ENCODE peak calls at places on chromosomes 16 and 17, in four cellular contexts. One of them, this sample, is unnamed.

GRCh38 chr16:30157214-30157613 is 26.2 kb upstream of the CORO1A start:
- DNase-seq in GM12878: no peak
- DNase-seq in psoas muscle: no peak
- DNase-seq in T-helper 17 cell: no peak
- DNase-seq in this sample: no peak

GRCh38 chr17:51154176-51154575 is 817 bp downstream of the NME1 start:
- DNase-seq in GM12878: no peak
- DNase-seq in psoas muscle: no peak
- DNase-seq in T-helper 17 cell: no peak
- DNase-seq in this sample: peak

GRCh38 chr16:81873843-81874752 is 95.0 kb downstream of the PLCG2 start:
- DNase-seq in GM12878: no peak
- DNase-seq in psoas muscle: no peak
- DNase-seq in T-helper 17 cell: no peak
- DNase-seq in this sample: peak

GRCh38 chr16:22924492-22924891 is 110.5 kb downstream of the HS3ST2 start:
- DNase-seq in GM12878: no peak
- DNase-seq in psoas muscle: no peak
- DNase-seq in T-helper 17 cell: no peak
- DNase-seq in this sample: no peak

GRCh38 chr17:27241346-27241946 is 52.5 kb upstream of the WSB1 start:
- DNase-seq in GM12878: no peak
- DNase-seq in psoas muscle: no peak
- DNase-seq in T-helper 17 cell: no peak
- DNase-seq in this sample: no peak

GRCh38 chr16:47316686-47317085 is 144.2 kb downstream of the ITFG1 start:
- DNase-seq in GM12878: no peak
- DNase-seq in psoas muscle: no peak
- DNase-seq in T-helper 17 cell: no peak
- DNase-seq in this sample: no peak

GRCh38 chr17:7019839-7020519 is 2.9 kb upstream of the BCL6B start:
- DNase-seq in GM12878: no peak
- DNase-seq in psoas muscle: peak
- DNase-seq in T-helper 17 cell: no peak
- DNase-seq in this sample: no peak

GRCh38 chr16:62038646-62039045 is 2.4 kb upstream of the CDH8 start:
- DNase-seq in GM12878: no peak
- DNase-seq in psoas muscle: no peak
- DNase-seq in T-helper 17 cell: no peak
- DNase-seq in this sample: no peak

GRCh38 chr16:11354733-11355574 is 9.7 kb downstream of the RMI2 start:
- DNase-seq in GM12878: peak
- DNase-seq in psoas muscle: no peak
- DNase-seq in T-helper 17 cell: no peak
- DNase-seq in this sample: peak

This sample was measured in RPMI8226.